ENCODE peak calls at places on chromosomes 11 and 22, in nine cellular contexts. E, P, O, T, Z, R, L, H and Q are unnamed samples.

GRCh38 chr22:26502688-26503561 is 9.3 kb downstream of the TFIP11 start:
- DNase-seq in E (peak), P (peak), O (no peak), T (no peak), Z (no peak), R (no peak), L (peak), H (peak), Q (peak)

GRCh38 chr11:5102246-5102645 is 32.9 kb downstream of the OR52E1 start:
- DNase-seq in E (no peak), P (no peak), O (no peak), T (no peak), Z (no peak), R (no peak), L (no peak), H (no peak), Q (no peak)

GRCh38 chr11:73141031-73141308 is 1.1 kb downstream of the FCHSD2 start:
- DNase-seq in E (no peak), P (peak), O (no peak), T (no peak), Z (peak), R (peak), L (no peak), H (peak), Q (peak)

GRCh38 chr11:118169300-118170140 is 6.9 kb downstream of the SCN2B start:
- DNase-seq in E (no peak), P (no peak), O (no peak), T (no peak), Z (no peak), R (no peak), L (no peak), H (no peak), Q (no peak)

GRCh38 chr11:110479070-110479444 is 49.3 kb downstream of the FDX1 start:
- DNase-seq in E (no peak), P (no peak), O (no peak), T (no peak), Z (no peak), R (no peak), L (no peak), H (no peak), Q (no peak)

GRCh38 chr11:97290444-97291041 is 900.7 kb downstream of the JRKL start:
- DNase-seq in E (peak), P (no peak), O (no peak), T (no peak), Z (no peak), R (no peak), L (no peak), H (no peak), Q (no peak)

GRCh38 chr22:37336474-37337028 is 54.2 kb downstream of the CYTH4 start:
- DNase-seq in E (no peak), P (no peak), O (no peak), T (no peak), Z (no peak), R (no peak), L (no peak), H (peak), Q (no peak)

GRCh38 chr22:39252461-39253391 is 7.9 kb upstream of the PDGFB start:
- DNase-seq in E (peak), P (no peak), O (no peak), T (no peak), Z (no peak), R (no peak), L (peak), H (no peak), Q (no peak)

GRCh38 chr11:134236834-134237556 is 12.5 kb downstream of the VPS26B start:
- DNase-seq in E (no peak), P (no peak), O (no peak), T (no peak), Z (no peak), R (no peak), L (no peak), H (no peak), Q (no peak)

GRCh38 chr11:29780756-29781155 is 236.1 kb downstream of the KCNA4 start:
- DNase-seq in E (no peak), P (no peak), O (no peak), T (no peak), Z (no peak), R (no peak), L (no peak), H (no peak), Q (no peak)

GRCh38 chr11:101563166-101563565 is 20.6 kb downstream of the TRPC6 start:
- DNase-seq in E (no peak), P (no peak), O (no peak), T (no peak), Z (no peak), R (no peak), L (no peak), H (no peak), Q (no peak)

GRCh38 chr11:6607190-6607635 is 3.6 kb downstream of the ILK start:
- DNase-seq in E (no peak), P (no peak), O (no peak), T (no peak), Z (no peak), R (peak), L (no peak), H (peak), Q (no peak)

GRCh38 chr11:125442946-125443345 is 53.1 kb downstream of the FEZ1 start:
- DNase-seq in E (no peak), P (no peak), O (no peak), T (no peak), Z (no peak), R (no peak), L (no peak), H (no peak), Q (no peak)

GRCh38 chr11:25198704-25199103 is 701.9 kb downstream of the LUZP2 start:
- DNase-seq in E (no peak), P (no peak), O (no peak), T (no peak), Z (no peak), R (no peak), L (no peak), H (no peak), Q (no peak)

GRCh38 chr11:65042899-65043298 is 1.9 kb downstream of the SAC3D1 start:
- DNase-seq in E (no peak), P (no peak), O (no peak), T (no peak), Z (no peak), R (no peak), L (no peak), H (no peak), Q (no peak)

GRCh38 chr22:29457730-29458129 is 19.3 kb downstream of the RFPL1 start:
- DNase-seq in E (peak), P (peak), O (no peak), T (peak), Z (no peak), R (peak), L (peak), H (peak), Q (no peak)

GRCh38 chr22:50074551-50075042 is 10.6 kb downstream of the MLC1 start:
- DNase-seq in E (no peak), P (no peak), O (no peak), T (no peak), Z (no peak), R (no peak), L (no peak), H (peak), Q (no peak)

GRCh38 chr22:49973018-49973965 is 12.7 kb downstream of the PIM3 start:
- DNase-seq in E (no peak), P (no peak), O (no peak), T (no peak), Z (no peak), R (no peak), L (peak), H (no peak), Q (peak)

GRCh38 chr11:6818967-6819366 is 19.5 kb upstream of the OR6A2 start:
- DNase-seq in E (no peak), P (no peak), O (no peak), T (no peak), Z (no peak), R (no peak), L (no peak), H (no peak), Q (no peak)

GRCh38 chr11:28461846-28462245 is 353.7 kb downstream of the METTL15 start:
- DNase-seq in E (no peak), P (no peak), O (no peak), T (peak), Z (no peak), R (no peak), L (no peak), H (no peak), Q (no peak)

GRCh38 chr11:77322506-77322905 is 21.0 kb upstream of the GDPD4 start:
- DNase-seq in E (no peak), P (peak), O (no peak), T (no peak), Z (peak), R (peak), L (no peak), H (no peak), Q (no peak)

GRCh38 chr11:2149471-2150205 is 10.4 kb upstream of the IGF2 start:
- DNase-seq in E (no peak), P (no peak), O (no peak), T (no peak), Z (no peak), R (no peak), L (no peak), H (no peak), Q (no peak)

GRCh38 chr22:47659467-47660302 is 897.2 kb downstream of the TBC1D22A start:
- DNase-seq in E (no peak), P (no peak), O (no peak), T (no peak), Z (no peak), R (no peak), L (no peak), H (no peak), Q (no peak)

GRCh38 chr11:110337570-110338193 is 41.3 kb upstream of the RDX start:
- DNase-seq in E (peak), P (no peak), O (no peak), T (no peak), Z (no peak), R (no peak), L (peak), H (no peak), Q (no peak)

GRCh38 chr11:7543302-7543701 is 29.5 kb downstream of the PPFIBP2 start:
- DNase-seq in E (no peak), P (no peak), O (no peak), T (no peak), Z (no peak), R (no peak), L (no peak), H (no peak), Q (peak)